ENCODE peak calls at places on chromosomes 5 and 9, in six cellular contexts. E is cardiac fibroblast, O is nephron progenitor cell, R is AG04450, U is transverse colon, M is dorsolateral prefrontal cortex. W is an unnamed sample.

GRCh38 chr5:170333161-170333909 is 35.8 kb upstream of the LCP2 start:
- DNase-seq in R (no peak), O (no peak), M (no peak), U (peak; percentile 43), E (no peak), W (no peak)

GRCh38 chr5:16508730-16509531 is 43.3 kb upstream of the ZNF622 start:
- DNase-seq in U (peak; percentile 38), M (no peak), E (no peak), R (no peak), O (peak; percentile 23), W (no peak)

GRCh38 chr5:153520952-153521351 is 30.5 kb downstream of the GRIA1 start:
- DNase-seq in O (no peak), U (no peak), M (no peak), R (no peak), E (peak; percentile 34), W (no peak)

GRCh38 chr5:160797020-160797419 is 55.0 kb downstream of the ATP10B start:
- DNase-seq in R (no peak), O (no peak), M (no peak), U (no peak), E (no peak), W (no peak)

GRCh38 chr5:143888912-143889311 is 77.0 kb downstream of the HMHB1 start:
- DNase-seq in M (no peak), E (no peak), O (no peak), R (no peak), U (no peak), W (no peak)

GRCh38 chr5:170519500-170519899 is 15.7 kb downstream of the KCNIP1 start:
- DNase-seq in M (no peak), R (no peak), O (no peak), E (no peak), U (no peak), W (no peak)

GRCh38 chr9:100440071-100440470 is 13.1 kb downstream of the MSANTD3 start:
- DNase-seq in M (no peak), O (no peak), U (no peak), R (no peak), E (peak; percentile 38), W (no peak)

GRCh38 chr5:40681351-40682311 is 1.9 kb downstream of the PTGER4 start:
- DNase-seq in R (no peak), E (no peak), O (peak; percentile 37), M (no peak), U (peak; percentile 45), W (peak; percentile 94)

GRCh38 chr5:177405805-177406204 is 3.6 kb downstream of the F12 start:
- DNase-seq in E (no peak), M (no peak), U (peak; percentile 61), O (no peak), R (no peak), W (no peak)

GRCh38 chr9:91465420-91465819 is 41.8 kb upstream of the NFIL3 start:
- DNase-seq in M (no peak), E (peak; percentile 14), U (no peak), O (no peak), R (no peak), W (no peak)

GRCh38 chr5:166947045-166947444 is 1344.4 kb upstream of the WWC1 start:
- DNase-seq in E (no peak), M (no peak), O (no peak), U (peak; percentile 39), R (no peak), W (no peak)

GRCh38 chr9:33782395-33783152 is 12.8 kb upstream of the PRSS3 start:
- DNase-seq in R (peak; percentile 52), O (no peak), U (no peak), M (no peak), E (peak; percentile 70), W (no peak)

GRCh38 chr9:88742483-88742882 is 207.5 kb downstream of the NXNL2 start:
- DNase-seq in E (peak; percentile 91), O (no peak), R (no peak), U (no peak), M (no peak), W (no peak)

GRCh38 chr5:96402500-96402899 is 30.5 kb downstream of the PCSK1 start:
- DNase-seq in M (no peak), R (no peak), E (no peak), U (no peak), O (no peak), W (no peak)

GRCh38 chr5:149268928-149269557 is 2.6 kb upstream of the AFAP1L1 start:
- DNase-seq in O (no peak), U (no peak), E (peak; percentile 71), R (no peak), M (no peak), W (no peak)

GRCh38 chr9:128361981-128362646 is 9.1 kb upstream of the URM1 start:
- DNase-seq in O (peak; percentile 81), M (peak; percentile 89), U (peak; percentile 84), R (peak; percentile 64), E (peak; percentile 91), W (no peak)

GRCh38 chr5:31559942-31560341 is 27.8 kb downstream of the C5orf22 start:
- DNase-seq in U (no peak), R (no peak), O (no peak), M (no peak), E (no peak), W (no peak)

GRCh38 chr5:55597014-55597981 is 62.5 kb upstream of the PLPP1 start:
- DNase-seq in E (peak; percentile 81), R (no peak), M (no peak), U (no peak), O (no peak), W (no peak)

GRCh38 chr9:124941689-124942561 is 1.0 kb upstream of the GOLGA1 start:
- DNase-seq in U (peak; percentile 71), M (no peak), E (peak; percentile 64), R (no peak), O (peak; percentile 49), W (no peak)

GRCh38 chr5:150780816-150781221 is 2.3 kb downstream of the SMIM3 start:
- DNase-seq in U (peak; percentile 81), R (no peak), E (peak; percentile 60), O (no peak), M (no peak), W (no peak)

GRCh38 chr5:149712439-149713147 is 17.5 kb upstream of the PPARGC1B start:
- DNase-seq in R (no peak), E (no peak), U (no peak), O (no peak), M (no peak), W (no peak)

GRCh38 chr5:129496875-129497274 is 36.8 kb downstream of the ADAMTS19 start:
- DNase-seq in U (no peak), M (no peak), O (no peak), E (no peak), R (no peak), W (no peak)

GRCh38 chr5:33237471-33237870 is 203.3 kb upstream of the TARS1 start:
- DNase-seq in O (no peak), E (no peak), U (peak; percentile 12), M (no peak), R (no peak), W (no peak)

GRCh38 chr5:94361832-94362754 is 256.3 kb downstream of the KIAA0825 start:
- DNase-seq in E (no peak), U (no peak), R (no peak), O (no peak), M (no peak), W (no peak)

GRCh38 chr9:110426052-110426709 is 88.5 kb upstream of the TXNDC8 start:
- DNase-seq in U (no peak), E (peak; percentile 35), R (no peak), O (no peak), M (no peak), W (no peak)
- TF ChIP-seq CTCF in U (peak; percentile 33), E (no peak), R (peak; percentile 53), O (no peak), M (peak; percentile 33), W (peak; percentile 80)

DNA sequence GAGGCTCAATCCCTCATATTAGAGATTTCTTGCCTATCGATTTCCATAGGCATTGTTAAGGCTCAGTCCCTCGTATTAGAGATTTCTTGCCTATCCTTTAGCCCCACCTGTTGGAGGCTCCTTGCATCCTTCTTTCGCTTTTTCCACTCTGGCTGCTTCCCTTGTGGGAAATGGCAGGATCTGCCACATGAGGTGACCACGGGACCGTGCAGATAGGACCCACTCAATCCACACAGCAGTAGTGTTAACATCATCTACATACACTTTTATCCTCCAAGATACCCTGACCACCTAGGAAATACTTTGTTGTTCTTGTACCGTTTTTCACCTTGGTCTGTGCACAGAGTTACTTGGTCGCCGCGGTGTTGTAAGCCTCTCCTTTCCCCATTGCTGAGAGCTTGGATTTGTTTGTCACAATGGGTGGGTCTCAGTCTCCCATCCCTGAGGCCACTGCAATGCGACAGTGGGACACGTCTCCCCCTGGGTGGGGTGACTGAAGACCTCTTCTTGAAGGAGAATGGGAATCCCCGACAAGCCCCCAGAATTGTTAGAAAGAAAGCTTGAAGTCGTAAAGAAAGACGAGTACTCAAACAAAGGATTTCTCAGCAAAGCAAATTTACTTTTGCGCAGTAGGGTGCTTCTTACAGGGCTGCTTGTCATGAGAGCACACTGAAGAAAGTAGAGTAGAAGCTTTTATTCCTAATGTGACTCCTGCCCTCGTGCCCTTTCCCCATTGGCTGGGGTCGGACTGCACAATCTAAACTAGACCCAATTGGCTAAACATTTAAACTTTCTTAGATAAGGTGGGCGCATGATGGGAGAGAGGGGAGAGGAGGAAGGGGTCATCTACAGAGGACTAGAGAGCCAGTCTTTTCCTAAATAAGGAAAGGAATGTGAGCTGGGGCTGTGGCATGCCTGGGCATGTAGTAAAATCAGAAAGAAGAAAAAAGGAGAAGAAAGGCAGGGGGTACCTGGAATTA is 19.8 kb downstream of the IFT74 start:
- DNase-seq in E (peak; percentile 57), U (peak; percentile 56), M (no peak), R (no peak), O (peak; percentile 27), W (no peak)
- TF ChIP-seq CTCF in E (peak; percentile 68), U (peak; percentile 58), M (peak; percentile 52), R (peak; percentile 58), O (peak; percentile 55), W (peak; percentile 81)

DNA sequence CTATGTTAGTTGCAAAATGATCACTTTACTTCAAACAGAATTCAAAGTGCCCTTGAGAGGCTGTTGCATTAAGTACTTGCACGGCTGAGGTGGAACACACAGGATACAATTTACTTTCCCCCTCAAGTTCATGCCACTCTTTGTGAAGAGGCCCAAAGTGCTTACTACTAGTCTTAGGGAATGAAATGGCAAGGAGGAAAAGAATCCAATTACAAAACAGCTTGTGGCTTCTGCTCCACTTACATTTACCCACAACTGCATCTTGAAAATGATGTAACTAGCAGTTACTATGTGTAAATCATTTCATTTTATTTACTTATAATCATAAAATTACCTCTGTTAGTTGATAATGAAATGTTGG is 14.6 kb downstream of the FOXD1 start:
- DNase-seq in O (no peak), M (no peak), R (no peak), E (no peak), U (no peak), W (no peak)
- TF ChIP-seq CTCF in O (no peak), M (no peak), R (no peak), E (no peak), U (no peak), W (no peak)

GRCh38 chr5:141529002-141529401 is 40.1 kb downstream of the PCDHGC5 start:
- DNase-seq in O (no peak), M (no peak), E (peak; percentile 76), R (no peak), U (no peak), W (no peak)
- TF ChIP-seq CTCF in O (no peak), M (no peak), E (no peak), R (no peak), U (no peak), W (no peak)

W was measured in chondrocyte.